ENCODE peak calls at places on chromosome 18, in six cellular contexts. O is Caco-2, R is body of pancreas, T is cardiac muscle cell, K is SJSA1, Q is colonic mucosa. J is an unnamed sample.

GRCh38 chr18:38634117-38634516 is 1068.5 kb upstream of the CELF4 start:
- DNase-seq in O (no peak), R (no peak), T (no peak), K (no peak), Q (no peak), J (no peak)

GRCh38 chr18:66005831-66006588 is 255.2 kb downstream of the CDH7 start:
- DNase-seq in O (no peak), R (no peak), T (no peak), K (no peak), Q (no peak), J (no peak)

GRCh38 chr18:73681912-73682311 is 465.7 kb downstream of the FBXO15 start:
- DNase-seq in O (no peak), R (no peak), T (no peak), K (no peak), Q (no peak), J (no peak)

GRCh38 chr18:63725682-63726480 is 23.1 kb downstream of the SERPINB11 start:
- DNase-seq in O (no peak), R (no peak), T (no peak), K (no peak), Q (no peak), J (no peak)

GRCh38 chr18:74896390-74896991 is 298.8 kb downstream of the ZNF407 start:
- DNase-seq in O (peak; percentile 43), R (peak; percentile 60), T (peak; percentile 62), K (no peak), Q (peak; percentile 42), J (peak; percentile 16)

GRCh38 chr18:73318732-73319479 is 451.1 kb upstream of the NETO1 start:
- DNase-seq in O (no peak), R (peak; percentile 18), T (no peak), K (no peak), Q (no peak), J (no peak)

GRCh38 chr18:41657189-41657588 is 297.8 kb upstream of the PIK3C3 start:
- DNase-seq in O (no peak), R (no peak), T (no peak), K (no peak), Q (no peak), J (no peak)

GRCh38 chr18:58337688-58338087 is 291.2 kb downstream of the ALPK2 start:
- DNase-seq in O (no peak), R (no peak), T (no peak), K (peak; percentile 45), Q (peak; percentile 61), J (no peak)

GRCh38 chr18:62486290-62486964 is 36.4 kb upstream of the ZCCHC2 start:
- DNase-seq in O (no peak), R (peak; percentile 39), T (peak; percentile 6), K (peak; percentile 6), Q (peak; percentile 77), J (peak; percentile 98)

GRCh38 chr18:42976869-42977268 is 138.6 kb downstream of the RIT2 start:
- DNase-seq in O (no peak), R (no peak), T (no peak), K (no peak), Q (no peak), J (no peak)

GRCh38 chr18:75320506-75320905 is 107.0 kb downstream of the SMIM21 start:
- DNase-seq in O (no peak), R (no peak), T (no peak), K (no peak), Q (no peak), J (no peak)

GRCh38 chr18:70263336-70263735 is 25.5 kb upstream of the SOCS6 start:
- DNase-seq in O (no peak), R (no peak), T (no peak), K (no peak), Q (no peak), J (no peak)

GRCh38 chr18:26655614-26656400 is 107.5 kb upstream of the KCTD1 start:
- DNase-seq in O (peak; percentile 16), R (peak; percentile 64), T (peak; percentile 85), K (peak; percentile 7), Q (peak; percentile 48), J (no peak)

GRCh38 chr18:69947361-69948106 is at the start of gene CD226:
- DNase-seq in O (no peak), R (no peak), T (no peak), K (no peak), Q (no peak), J (no peak)

GRCh38 chr18:42274488-42275137 is 319.6 kb downstream of the PIK3C3 start:
- DNase-seq in O (peak; percentile 31), R (no peak), T (peak; percentile 60), K (peak; percentile 37), Q (no peak), J (peak; percentile 2)

GRCh38 chr18:77136871-77137665 is 4.5 kb upstream of the MBP start:
- DNase-seq in O (no peak), R (no peak), T (no peak), K (no peak), Q (no peak), J (no peak)

DNA sequence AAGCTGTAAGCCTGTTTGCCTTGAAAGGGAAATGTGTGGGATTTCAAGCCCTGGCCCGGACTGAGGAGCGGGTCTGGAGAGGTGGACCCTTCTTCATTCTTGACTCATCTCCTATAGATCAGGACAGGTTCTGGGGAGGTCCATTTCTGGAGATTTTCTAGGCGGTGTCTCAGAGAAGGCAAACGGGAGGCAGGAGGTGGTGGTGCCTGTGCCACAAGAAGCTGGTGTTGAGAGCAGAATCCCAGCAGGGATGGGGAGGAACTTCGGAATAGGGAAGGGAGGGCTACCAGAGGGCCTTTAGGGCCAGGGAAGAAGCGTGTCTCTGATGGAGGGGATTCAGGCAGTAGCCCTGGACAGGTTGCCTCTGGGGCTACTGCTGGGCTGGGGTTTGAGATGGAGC is 93.0 kb downstream of the CTIF start:
- DNase-seq in O (no peak), R (no peak), T (no peak), K (no peak), Q (no peak), J (no peak)
- H3K27me3 ChIP-seq in O (no peaks in the 10 kb centered on the region), R (no peaks in the 10 kb centered on the region), T (no peaks in the 10 kb centered on the region), K (no peaks in the 10 kb centered on the region), Q (no peaks in the 10 kb centered on the region), J (no peaks in the 10 kb centered on the region)

GRCh38 chr18:35508746-35509338 is 11.1 kb upstream of the INO80C start:
- DNase-seq in O (no peak), R (no peak), T (peak; percentile 50), K (no peak), Q (peak; percentile 7), J (no peak)
- H3K27me3 ChIP-seq in O (no peaks in the 10 kb centered on the region), R (no peaks in the 10 kb centered on the region), T (no peaks in the 10 kb centered on the region), K (peaks cover 4% of the 10 kb centered on the region), Q (no peaks in the 10 kb centered on the region), J (no peaks in the 10 kb centered on the region)

GRCh38 chr18:78641689-78642231 is 337.9 kb upstream of the SALL3 start:
- DNase-seq in O (no peak), R (no peak), T (no peak), K (no peak), Q (no peak), J (no peak)
- H3K27me3 ChIP-seq in O (no peaks in the 10 kb centered on the region), R (no peaks in the 10 kb centered on the region), T (no peaks in the 10 kb centered on the region), K (no peaks in the 10 kb centered on the region), Q (no peaks in the 10 kb centered on the region), J (no peaks in the 10 kb centered on the region)

GRCh38 chr18:3653859-3654441 is 204.0 kb downstream of the TGIF1 start:
- DNase-seq in O (no peak), R (no peak), T (no peak), K (peak; percentile 15), Q (no peak), J (no peak)

GRCh38 chr18:3654442-3655253 is 204.7 kb downstream of the TGIF1 start:
- DNase-seq in O (no peak), R (no peak), T (no peak), K (no peak), Q (no peak), J (no peak)

GRCh38 chr18:3652380-3653262 is 202.6 kb downstream of the TGIF1 start:
- DNase-seq in O (peak; percentile 93), R (peak; percentile 42), T (peak; percentile 77), K (peak; percentile 97), Q (peak; percentile 79), J (peak; percentile 99)

GRCh38 chr18:3655254-3655554 is 205.2 kb downstream of the TGIF1 start:
- DNase-seq in O (no peak), R (no peak), T (no peak), K (no peak), Q (no peak), J (no peak)

GRCh38 chr18:3653263-3653858 is 203.4 kb downstream of the TGIF1 start:
- DNase-seq in O (no peak), R (no peak), T (no peak), K (no peak), Q (no peak), J (no peak)
- H3K27me3 ChIP-seq in O (no peaks in the 10 kb centered on the region), R (no peaks in the 10 kb centered on the region), T (no peaks in the 10 kb centered on the region), K (no peaks in the 10 kb centered on the region), Q (no peaks in the 10 kb centered on the region), J (no peaks in the 10 kb centered on the region)

GRCh38 chr18:11148655-11149440 is 521 bp downstream of the PIEZO2 start:
- DNase-seq in O (no peak), R (no peak), T (no peak), K (peak; percentile 65), Q (no peak), J (no peak)
- H3K27me3 ChIP-seq in O (no peaks in the 10 kb centered on the region), R (peaks cover 26% of the 10 kb centered on the region), T (peaks cover 89% of the 10 kb centered on the region), K (peaks cover 25% of the 10 kb centered on the region), Q (peaks cover 30% of the 10 kb centered on the region), J (peaks cover 46% of the 10 kb centered on the region)

DNA sequence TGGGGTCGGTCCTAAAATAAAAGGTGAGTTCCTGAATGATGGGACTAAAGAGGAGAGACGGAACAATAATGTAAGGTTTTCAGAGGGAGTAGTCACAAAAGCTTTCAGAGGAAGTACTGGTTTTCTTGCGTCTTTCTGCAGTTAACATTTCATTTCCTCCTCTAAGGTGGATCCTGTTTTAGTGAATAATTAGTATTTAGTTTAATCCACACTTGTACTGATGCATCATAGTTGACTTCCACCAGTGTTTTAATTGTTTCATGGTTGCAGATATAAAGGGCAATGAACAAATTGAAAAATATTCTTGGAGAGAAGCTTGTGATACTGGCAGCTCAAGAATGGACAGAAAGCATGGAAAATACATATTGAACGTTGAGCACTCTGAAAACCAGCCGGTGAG is at the start of gene DYNAP:
- DNase-seq in O (no peak), R (no peak), T (no peak), K (no peak), Q (no peak), J (no peak)
- H3K27me3 ChIP-seq in O (no peaks in the 10 kb centered on the region), R (no peaks in the 10 kb centered on the region), T (no peaks in the 10 kb centered on the region), K (peaks cover 3% of the 10 kb centered on the region), Q (no peaks in the 10 kb centered on the region), J (no peaks in the 10 kb centered on the region)

DNA sequence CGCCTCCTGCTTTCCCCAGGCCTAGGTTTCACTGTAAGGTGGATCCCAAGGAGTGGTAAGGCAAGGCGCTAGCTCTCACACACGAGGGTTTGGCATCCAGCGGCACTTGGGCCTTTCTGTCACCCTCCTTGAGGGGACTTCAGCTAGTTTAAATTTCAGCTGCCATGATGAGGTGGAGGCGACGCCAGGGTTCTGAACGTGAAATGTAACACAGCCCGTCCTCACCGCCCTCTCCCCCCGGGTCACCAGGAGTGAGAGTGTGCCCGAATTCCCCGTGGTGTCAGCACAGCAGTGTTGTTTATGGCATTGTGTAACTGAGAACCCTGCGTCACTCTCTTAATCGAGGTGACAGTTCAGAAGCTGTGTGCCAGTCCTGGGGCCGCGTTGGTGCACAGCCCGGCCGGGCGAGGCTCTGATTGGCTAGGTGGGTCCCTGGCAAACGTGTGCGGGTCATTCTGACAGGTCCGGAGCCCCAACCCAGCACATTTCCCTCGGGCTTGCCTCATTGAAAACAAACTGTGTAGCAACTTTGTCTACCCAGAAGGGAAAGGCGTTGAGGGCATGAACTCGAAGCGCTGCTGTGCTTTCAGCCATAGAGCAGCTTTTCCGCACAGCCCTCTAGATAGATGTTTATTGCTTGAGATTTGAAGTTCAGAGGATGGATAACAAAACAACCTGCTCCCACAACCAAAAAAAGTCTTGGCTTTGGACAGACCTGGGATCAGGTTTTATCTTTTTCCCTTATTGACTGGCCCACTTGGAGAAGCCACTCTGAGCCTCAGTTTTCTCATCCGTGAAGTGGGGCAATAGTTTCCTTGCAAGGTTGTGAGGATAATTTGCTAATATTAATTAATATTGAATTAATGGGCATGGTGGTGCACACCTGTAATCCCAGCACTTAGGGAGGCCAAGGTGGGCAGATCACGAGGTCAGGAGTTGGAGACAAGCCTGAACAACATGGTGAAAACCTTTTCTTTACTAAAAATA is 4.9 kb downstream of the CIDEA start:
- DNase-seq in O (no peak), R (no peak), T (no peak), K (no peak), Q (no peak), J (no peak)
- H3K27me3 ChIP-seq in O (no peaks in the 10 kb centered on the region), R (peaks cover 2% of the 10 kb centered on the region), T (peaks cover 56% of the 10 kb centered on the region), K (peaks cover 15% of the 10 kb centered on the region), Q (peaks cover 9% of the 10 kb centered on the region), J (no peaks in the 10 kb centered on the region)

J was measured in foreskin keratinocyte.